ENCODE peak calls at places on chromosomes 5 and 9, in four cellular contexts. L is activated T-helper 1 cell treated with anti-CD3 and anti-CD28 coated beads, Interleukin-2, amount 50 U/mL, for 16 hours; J is NCI-H1930; U is amygdala. H is an unnamed sample.

GRCh38 chr9:123368481-123369153 is 12.6 kb downstream of the CRB2 start:
- DNase-seq in L (no peak), J (no peak), U (peak; percentile 81), H (no peak)

GRCh38 chr9:89676281-89676680 is 71.5 kb downstream of the GADD45G start:
- DNase-seq in L (no peak), J (no peak), U (no peak), H (no peak)

GRCh38 chr9:33676746-33677505 is 118.4 kb upstream of the PRSS3 start:
- DNase-seq in L (no peak), J (peak; percentile 52), U (peak; percentile 18), H (peak; percentile 85)

GRCh38 chr9:30670805-30671562 is 1713.5 kb upstream of the ACO1 start:
- DNase-seq in L (no peak), J (no peak), U (no peak), H (no peak)

GRCh38 chr5:56356121-56356875 is 123.2 kb upstream of the ANKRD55 start:
- DNase-seq in L (no peak), J (no peak), U (no peak), H (no peak)

GRCh38 chr9:86614871-86615849 is 260.9 kb upstream of the TUT7 start:
- DNase-seq in L (no peak), J (no peak), U (no peak), H (peak; percentile 31)

GRCh38 chr9:34375901-34376595 is 650 bp downstream of the MYORG start:
- DNase-seq in L (no peak), J (no peak), U (peak; percentile 43), H (peak; percentile 58)

GRCh38 chr5:171712616-171713015 is 73.0 kb upstream of the SMIM23 start:
- DNase-seq in L (no peak), J (no peak), U (no peak), H (no peak)

GRCh38 chr5:115465416-115465815 is 79.2 kb downstream of the FEM1C start:
- DNase-seq in L (no peak), J (no peak), U (no peak), H (no peak)

GRCh38 chr9:21852751-21853150 is 50.3 kb downstream of the MTAP start:
- DNase-seq in L (no peak), J (no peak), U (no peak), H (no peak)

GRCh38 chr9:21598749-21599148 is 116.6 kb upstream of the IFNE start:
- DNase-seq in L (no peak), J (no peak), U (no peak), H (no peak)

H was measured in NCI-H526.